ENCODE peak calls at places on chromosome X, in four cellular contexts. F, L, K and H are unnamed samples. For H3K27me3 and H3K4me1, the result is how much of the 10 kb centered on the place peaks cover.

GRCh38 chrX:28757290-28757689 is 170.0 kb downstream of the IL1RAPL1 start:
- DNase-seq in F (no peak), L (no peak), K (no peak), H (no peak)

GRCh38 chrX:47643926-47644325 is 6.4 kb downstream of the ELK1 start:
- DNase-seq in F (no peak), L (no peak), K (no peak), H (no peak)

GRCh38 chrX:115362334-115363095 is 73.0 kb downstream of the LUZP4 start:
- DNase-seq in F (no peak), L (no peak), K (no peak), H (no peak)

GRCh38 chrX:39693298-39693697 is 404.5 kb downstream of the BCOR start:
- DNase-seq in F (no peak), L (no peak), K (no peak), H (no peak)

GRCh38 chrX:9131066-9131465 is 97.1 kb upstream of the FAM9B start:
- DNase-seq in F (no peak), L (no peak), K (no peak), H (no peak)

GRCh38 chrX:17023670-17024069 is 77.2 kb downstream of the REPS2 start:
- DNase-seq in F (no peak), L (no peak), K (no peak), H (no peak)

GRCh38 chrX:148522006-148522405 is 21.6 kb downstream of the AFF2 start:
- DNase-seq in F (no peak), L (no peak), K (no peak), H (no peak)

GRCh38 chrX:30679369-30679768 is 26.1 kb downstream of the GK start:
- DNase-seq in F (no peak), L (no peak), K (no peak), H (no peak)

GRCh38 chrX:9957743-9958142 is 9.4 kb upstream of the CLDN34 start:
- DNase-seq in F (no peak), L (no peak), K (no peak), H (no peak)

GRCh38 chrX:109848451-109849050 is 115.5 kb upstream of the ACSL4 start:
- DNase-seq in F (no peak), L (no peak), K (no peak), H (no peak)

GRCh38 chrX:11913001-11913400 is 155.0 kb downstream of the MSL3 start:
- DNase-seq in F (no peak), L (no peak), K (no peak), H (no peak)

GRCh38 chrX:131199086-131199485 is 90.0 kb downstream of the IGSF1 start:
- DNase-seq in F (no peak), L (no peak), K (no peak), H (no peak)

GRCh38 chrX:11431833-11432232 is 138.6 kb downstream of the AMELX start:
- DNase-seq in F (no peak), L (no peak), K (no peak), H (no peak)

GRCh38 chrX:66074920-66075879 is 35.3 kb upstream of the VSIG4 start:
- DNase-seq in F (no peak), L (no peak), K (no peak), H (peak)

GRCh38 chrX:136589966-136590365 is 58.0 kb downstream of the VGLL1 start:
- DNase-seq in F (no peak), L (no peak), K (no peak), H (no peak)

GRCh38 chrX:14354541-14354940 is 174.8 kb upstream of the GLRA2 start:
- DNase-seq in F (no peak), L (no peak), K (no peak), H (no peak)

GRCh38 chrX:135893294-135893817 is at the start of the genes CT45A10 and SAGE1:
- DNase-seq in F (no peak), L (no peak), K (no peak), H (no peak)

GRCh38 chrX:18353931-18354368 is 538 bp downstream of the SCML2 start:
- DNase-seq in F (no peak), L (no peak), K (no peak), H (peak)

GRCh38 chrX:136204571-136204970 is 46.6 kb downstream of the MAP7D3 start:
- DNase-seq in F (no peak), L (no peak), K (no peak), H (no peak)

GRCh38 chrX:29196501-29196900 is 609.3 kb downstream of the IL1RAPL1 start:
- DNase-seq in F (no peak), L (no peak), K (no peak), H (no peak)

GRCh38 chrX:148872153-148872540 is 371.7 kb downstream of the AFF2 start:
- DNase-seq in F (no peak), L (no peak), K (no peak), H (no peak)

GRCh38 chrX:45743081-45743533 is 542.4 kb upstream of the DIPK2B start:
- DNase-seq in F (no peak), L (no peak), K (no peak), H (no peak)

GRCh38 chrX:27600686-27601085 is 10.5 kb downstream of the DCAF8L2 start:
- DNase-seq in F (no peak), L (no peak), K (no peak), H (no peak)

GRCh38 chrX:10231461-10231860 is 74.7 kb downstream of the CLCN4 start:
- DNase-seq in F (no peak), L (no peak), K (no peak), H (no peak)

GRCh38 chrX:20056704-20057103 is 60.0 kb downstream of the MAP7D2 start:
- DNase-seq in F (no peak), L (peak), K (no peak), H (no peak)

GRCh38 chrX:131802836-131803626 is 220.1 kb upstream of the STK26 start:
- DNase-seq in F (no peak), L (no peak), K (no peak), H (no peak)

GRCh38 chrX:107894038-107894437 is 68.4 kb downstream of the MID2 start:
- DNase-seq in F (peak), L (peak), K (no peak), H (no peak)

GRCh38 chrX:132165651-132166050 is 37.8 kb upstream of the FRMD7 start:
- DNase-seq in F (no peak), L (no peak), K (no peak), H (no peak)

GRCh38 chrX:80246273-80246672 is 174.0 kb upstream of the TENT5D start:
- DNase-seq in F (no peak), L (no peak), K (no peak), H (no peak)

GRCh38 chrX:45537936-45538335 is 337.3 kb upstream of the DIPK2B start:
- DNase-seq in F (no peak), L (no peak), K (no peak), H (no peak)

GRCh38 chrX:107849747-107850478 is 24.2 kb downstream of the MID2 start:
- DNase-seq in F (no peak), L (no peak), K (no peak), H (no peak)

GRCh38 chrX:2690856-2691542 is at the start of gene CD99:
- DNase-seq in F (no peak), L (peak), K (peak), H (peak)

GRCh38 chrX:874061-874460 is 243.5 kb downstream of the SHOX start:
- DNase-seq in F (no peak), L (no peak), K (no peak), H (no peak)
- TF ChIP-seq POLR2AphosphoS5 in F (no peak), L (no peak), K (no peak), H (no peak)

DNA sequence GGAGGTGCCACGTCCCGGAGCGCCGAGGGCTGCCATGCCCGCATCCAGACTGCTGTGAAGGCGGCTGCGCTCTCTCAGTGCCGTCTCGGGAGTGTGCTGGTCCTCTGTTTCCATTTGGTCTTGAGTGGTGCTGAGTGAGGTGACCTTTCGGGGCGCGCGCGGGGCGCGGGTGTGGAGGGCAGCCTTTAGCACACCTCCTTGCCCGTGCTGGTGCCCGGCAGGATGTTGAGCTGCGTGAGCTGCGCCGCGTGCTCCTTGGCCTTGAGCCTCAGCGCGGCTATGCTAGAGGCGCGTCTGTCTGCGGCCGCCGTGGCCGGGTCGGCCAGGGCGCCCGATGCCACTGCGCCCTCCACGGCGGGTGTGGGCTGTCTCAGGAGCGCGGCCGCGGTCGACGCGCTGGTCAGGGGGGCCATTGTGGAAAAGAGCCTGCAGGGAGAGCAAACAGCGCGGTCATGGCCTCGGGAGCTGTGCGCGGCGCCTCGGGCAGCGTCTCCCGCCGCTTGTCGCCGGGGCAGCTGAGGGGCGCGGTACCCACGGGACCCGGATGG is 11.2 kb downstream of the ARX start:
- DNase-seq in F (no peak), L (no peak), K (no peak), H (no peak)
- H3K27me3 ChIP-seq in F (under half), L (under half), K (half or more), H (under half)

DNA sequence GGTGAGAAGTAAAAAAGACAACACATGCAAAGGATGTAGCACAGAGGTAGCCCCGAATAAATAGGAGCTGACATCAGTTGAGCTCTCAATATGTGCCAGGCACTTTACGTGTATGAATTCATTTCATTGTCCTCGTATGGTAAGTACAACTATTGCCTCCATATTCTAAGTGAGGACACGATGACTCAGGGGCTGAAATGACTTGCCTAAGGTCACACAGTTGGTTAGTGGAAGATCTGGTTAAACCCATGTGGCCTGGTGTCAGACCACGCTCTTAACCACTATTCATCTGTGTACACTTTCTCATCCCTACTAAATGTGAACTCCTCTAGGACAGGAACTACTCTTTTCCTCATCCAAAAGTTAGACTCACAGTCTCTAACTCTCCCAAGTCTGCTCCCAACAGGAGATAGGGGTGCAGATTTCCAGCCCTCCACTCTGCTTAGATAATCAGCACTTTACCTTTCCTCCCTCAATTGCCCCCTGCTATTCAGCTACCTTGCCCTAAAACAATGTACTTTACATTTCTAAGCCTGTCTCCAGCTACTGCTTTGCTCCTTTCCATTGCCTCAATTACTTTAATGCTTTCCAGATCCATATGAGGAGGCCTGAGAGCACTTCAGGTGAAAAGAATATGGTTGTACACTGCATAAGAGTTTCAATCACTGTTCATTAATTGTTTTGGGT is 58.8 kb upstream of the LHFPL1 start:
- DNase-seq in F (no peak), L (no peak), K (no peak), H (no peak)
- H3K4me1 ChIP-seq in F (under half), L (under half), K (under half), H (under half)

GRCh38 chrX:41923925-41924693 is 755 bp upstream of the CASK start:
- DNase-seq in F (no peak), L (peak), K (no peak), H (peak)

GRCh38 chrX:41922694-41923171 is 621 bp downstream of the CASK start:
- DNase-seq in F (no peak), L (peak), K (peak), H (no peak)

GRCh38 chrX:41922125-41922521 is 1.2 kb downstream of the CASK start:
- DNase-seq in F (no peak), L (peak), K (no peak), H (no peak)

GRCh38 chrX:41921492-41922124 is 1.7 kb downstream of the CASK start:
- DNase-seq in F (no peak), L (peak), K (no peak), H (no peak)

DNA sequence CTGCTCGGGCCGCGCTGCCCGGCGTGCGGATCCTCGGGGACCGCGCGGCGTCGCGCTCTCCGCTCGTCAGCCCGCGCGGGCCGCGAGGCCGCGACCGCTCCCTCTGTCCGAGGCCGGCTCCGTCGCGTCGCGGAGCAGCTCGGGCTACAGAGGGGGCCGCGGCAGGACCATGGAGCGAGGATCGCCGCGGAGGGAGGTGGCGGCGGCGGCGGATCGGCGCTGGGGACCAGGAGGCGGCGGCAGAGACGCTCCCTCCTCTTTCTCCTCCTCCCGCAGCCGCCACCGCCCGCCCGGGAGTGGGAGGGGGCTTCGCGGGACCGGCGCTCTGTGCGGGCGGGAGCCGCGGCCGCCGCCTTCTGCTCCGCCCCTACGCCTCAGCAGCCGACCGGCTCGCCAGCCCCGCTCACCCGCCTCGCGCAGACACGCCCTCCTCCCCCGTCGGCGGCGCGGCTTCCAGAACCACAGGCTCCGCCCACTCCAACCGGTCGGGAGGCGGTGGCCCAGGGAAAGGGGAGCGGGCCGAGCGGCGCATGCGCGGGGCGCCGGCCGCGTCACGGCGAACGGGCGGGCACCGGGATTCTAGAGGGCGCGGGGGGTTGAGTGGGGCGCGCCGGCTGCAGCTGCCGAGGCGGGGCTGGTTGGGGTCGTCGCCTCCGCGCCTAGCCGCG is at the start of gene CASK:
- DNase-seq in F (no peak), L (peak), K (peak), H (peak)
- TF ChIP-seq POLR2AphosphoS5 in F (no peak), L (peak), K (no peak), H (peak)

DNA sequence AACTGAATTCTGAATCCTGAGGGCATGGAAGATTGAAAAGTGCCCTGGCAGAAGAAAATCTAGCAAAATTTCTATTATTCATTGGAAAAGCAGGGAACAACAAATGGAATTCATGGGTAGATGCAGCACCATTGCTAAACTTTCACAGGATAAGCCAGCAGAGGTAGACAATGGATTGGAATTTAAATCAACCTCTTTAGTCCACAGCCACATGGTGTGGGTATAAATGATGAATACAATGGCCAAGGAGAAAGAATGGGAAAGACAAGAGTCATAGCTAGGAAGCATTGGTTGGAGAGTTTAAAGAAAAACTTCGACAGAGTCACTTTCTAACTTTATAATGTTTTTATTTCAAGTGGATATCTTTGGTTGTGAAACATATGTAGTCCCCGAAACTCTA is 332.8 kb upstream of the PUDP start:
- DNase-seq in F (no peak), L (no peak), K (no peak), H (no peak)
- H3K27me3 ChIP-seq in F (under half), L (under half), K (under half), H (under half)

GRCh38 chrX:100648601-100649417 is 4.8 kb downstream of the SRPX2 start:
- DNase-seq in F (no peak), L (no peak), K (no peak), H (no peak)
- H3K4me1 ChIP-seq in F (under half), L (under half), K (under half), H (under half)

GRCh38 chrX:154738013-154738738 is 12.7 kb downstream of the GAB3 start:
- DNase-seq in F (no peak), L (no peak), K (no peak), H (no peak)
- TF ChIP-seq POLR2AphosphoS5 in F (no peak), L (peak), K (no peak), H (peak)

GRCh38 chrX:139093201-139093600 is 381.7 kb upstream of the FGF13 start:
- DNase-seq in F (no peak), L (no peak), K (no peak), H (no peak)
- H3K27me3 ChIP-seq in F (under half), L (under half), K (under half), H (under half)

GRCh38 chrX:41559662-41560061 is 112.5 kb downstream of the NYX start:
- DNase-seq in F (no peak), L (no peak), K (no peak), H (no peak)
- H3K4me1 ChIP-seq in F (under half), L (under half), K (under half), H (under half)